ENCODE peak calls at places on chromosome 14, in eight cellular contexts. X is LoVo; N is fibroblast of mammary gland; P is SIG-M5; C is bronchial epithelial cell; F is fibroblast of pulmonary artery; B is activated CD4-positive, alpha-beta T cell treated with anti-CD3 and anti-CD28 coated beads, Interleukin-2, amount 50 U/mL, for 4 hours; K is coronary artery. A is an unnamed sample.

GRCh38 chr14:51382506-51382905 is 142.5 kb downstream of the TMX1 start:
- DNase-seq in N (no peak), F (no peak), X (no peak), P (no peak), C (peak), K (no peak), B (no peak), A (no peak)

GRCh38 chr14:52825085-52825484 is 33.7 kb upstream of the GNPNAT1 start:
- DNase-seq in P (no peak), C (no peak), K (no peak), X (no peak), F (no peak), B (no peak), N (no peak), A (no peak)

GRCh38 chr14:38207830-38208815 is at the start of gene SSTR1:
- DNase-seq in N (peak), X (peak), B (no peak), F (peak), P (no peak), K (no peak), C (no peak), A (no peak)

GRCh38 chr14:39071096-39071495 is 31.9 kb downstream of the SEC23A start:
- DNase-seq in B (no peak), K (no peak), F (no peak), P (no peak), N (no peak), X (no peak), C (no peak), A (no peak)

GRCh38 chr14:87745507-87746118 is 247.4 kb downstream of the GALC start:
- DNase-seq in N (peak), B (no peak), C (peak), F (peak), P (no peak), X (peak), K (no peak), A (peak)

GRCh38 chr14:99576761-99577705 is 27.0 kb downstream of the CCDC85C start:
- DNase-seq in P (no peak), B (no peak), C (no peak), X (no peak), N (no peak), F (no peak), K (no peak), A (no peak)

GRCh38 chr14:69044965-69045555 is 66.0 kb upstream of the ACTN1 start:
- DNase-seq in B (no peak), C (peak), P (no peak), X (no peak), F (peak), N (peak), K (peak), A (peak)

GRCh38 chr14:93009471-93010117 is 86.6 kb downstream of the CHGA start:
- DNase-seq in C (no peak), B (no peak), X (no peak), F (no peak), N (peak), K (no peak), P (no peak), A (no peak)

GRCh38 chr14:50335389-50335788 is 23.3 kb downstream of the DMAC2L start:
- DNase-seq in B (no peak), C (no peak), K (no peak), F (peak), N (peak), P (no peak), X (no peak), A (peak)

GRCh38 chr14:53851394-53852056 is 105.1 kb downstream of the BMP4 start:
- DNase-seq in C (peak), P (no peak), F (no peak), X (peak), N (no peak), K (no peak), B (no peak), A (no peak)

GRCh38 chr14:105015905-105016304 is 5.0 kb downstream of the CDCA4 start:
- DNase-seq in X (no peak), N (no peak), K (no peak), F (no peak), C (no peak), P (no peak), B (no peak), A (no peak)

GRCh38 chr14:32820182-32820581 is 118.5 kb upstream of the NPAS3 start:
- DNase-seq in N (no peak), K (no peak), F (no peak), P (no peak), X (no peak), B (no peak), C (no peak), A (no peak)

A was measured in adrenal gland.